ENCODE peak calls at places on chromosome 15, in seven cellular contexts. O is body of pancreas, W is uterus, D is GM12892, F is IMR-90, P is suprapubic skin, B is lower leg skin. S is an unnamed sample.

GRCh38 chr15:67480741-67481140 is 40.2 kb upstream of the C15orf61 start:
- DNase-seq in O (no peak), W (no peak), D (no peak), F (peak), P (no peak), B (no peak), S (no peak)

GRCh38 chr15:62141200-62141599 is 23.9 kb downstream of the C2CD4B start:
- DNase-seq in O (no peak), W (no peak), D (no peak), F (no peak), P (no peak), B (no peak), S (no peak)

GRCh38 chr15:65059931-65060596 is 7.7 kb downstream of the RASL12 start:
- DNase-seq in O (no peak), W (no peak), D (no peak), F (no peak), P (peak), B (no peak), S (no peak)

GRCh38 chr15:67030036-67030762 is 35.2 kb upstream of the SMAD3 start:
- DNase-seq in O (peak), W (no peak), D (no peak), F (no peak), P (no peak), B (no peak), S (no peak)

GRCh38 chr15:59274126-59274970 is 67.7 kb downstream of the LDHAL6B start:
- DNase-seq in O (no peak), W (no peak), D (no peak), F (peak), P (no peak), B (no peak), S (no peak)

GRCh38 chr15:94324117-94324826 is 92.9 kb downstream of the MCTP2 start:
- DNase-seq in O (peak), W (peak), D (peak), F (peak), P (no peak), B (peak), S (peak)

GRCh38 chr15:75640483-75641175 is 605 bp upstream of the IMP3 start:
- DNase-seq in O (no peak), W (no peak), D (no peak), F (peak), P (peak), B (no peak), S (peak)

GRCh38 chr15:48244923-48245322 is 38.8 kb downstream of the SLC12A1 start:
- DNase-seq in O (no peak), W (no peak), D (no peak), F (no peak), P (no peak), B (no peak), S (no peak)

GRCh38 chr15:63948971-63949370 is 97.3 kb downstream of the DAPK2 start:
- DNase-seq in O (no peak), W (no peak), D (no peak), F (no peak), P (no peak), B (no peak), S (no peak)

GRCh38 chr15:65906396-65906795 is 37.1 kb downstream of the RAB11A start:
- DNase-seq in O (no peak), W (no peak), D (no peak), F (no peak), P (no peak), B (no peak), S (no peak)

GRCh38 chr15:52100807-52101206 is 11.8 kb downstream of the BCL2L10 start:
- DNase-seq in O (peak), W (peak), D (no peak), F (peak), P (peak), B (peak), S (peak)

GRCh38 chr15:29924750-29925149 is 102.5 kb upstream of the TJP1 start:
- DNase-seq in O (peak), W (no peak), D (no peak), F (peak), P (no peak), B (no peak), S (no peak)

GRCh38 chr15:76865548-76865991 is 39.6 kb downstream of the SCAPER start:
- DNase-seq in O (no peak), W (no peak), D (no peak), F (peak), P (no peak), B (no peak), S (no peak)

GRCh38 chr15:22952826-22953579 is 27.2 kb downstream of the CYFIP1 start:
- DNase-seq in O (no peak), W (no peak), D (no peak), F (no peak), P (peak), B (no peak), S (no peak)

GRCh38 chr15:100711479-100712130 is 109.2 kb downstream of the ASB7 start:
- DNase-seq in O (no peak), W (peak), D (no peak), F (peak), P (no peak), B (no peak), S (no peak)

GRCh38 chr15:48989175-48989574 is 25.5 kb upstream of the SHC4 start:
- DNase-seq in O (no peak), W (no peak), D (no peak), F (no peak), P (no peak), B (no peak), S (no peak)

GRCh38 chr15:66603301-66604179 is 37.7 kb upstream of the LCTL start:
- DNase-seq in O (peak), W (peak), D (peak), F (peak), P (no peak), B (no peak), S (peak)

GRCh38 chr15:92495468-92495867 is 101.8 kb downstream of the ST8SIA2 start:
- DNase-seq in O (no peak), W (no peak), D (no peak), F (no peak), P (no peak), B (no peak), S (no peak)

GRCh38 chr15:53808058-53808703 is 48.7 kb upstream of the WDR72 start:
- DNase-seq in O (no peak), W (no peak), D (no peak), F (no peak), P (no peak), B (no peak), S (peak)

GRCh38 chr15:25860885-25861866 is 2.0 kb downstream of the ATP10A start:
- DNase-seq in O (no peak), W (no peak), D (no peak), F (no peak), P (no peak), B (no peak), S (no peak)

GRCh38 chr15:67331676-67332075 is 77.1 kb downstream of the IQCH start:
- DNase-seq in O (peak), W (no peak), D (no peak), F (peak), P (no peak), B (no peak), S (no peak)

GRCh38 chr15:32819406-32819930 is 101.7 kb downstream of the GREM1 start:
- DNase-seq in O (no peak), W (no peak), D (no peak), F (no peak), P (no peak), B (no peak), S (no peak)

GRCh38 chr15:50463423-50464358 is 39.5 kb downstream of the USP8 start:
- DNase-seq in O (no peak), W (no peak), D (no peak), F (peak), P (no peak), B (no peak), S (no peak)

GRCh38 chr15:71115567-71116351 is 488 bp downstream of the THSD4 start:
- DNase-seq in O (peak), W (peak), D (peak), F (peak), P (no peak), B (peak), S (peak)
- TF ChIP-seq POLR2A in O (peak), W (no peak), D (no peak), F (peak), P (no peak), B (no peak), S (no peak)

DNA sequence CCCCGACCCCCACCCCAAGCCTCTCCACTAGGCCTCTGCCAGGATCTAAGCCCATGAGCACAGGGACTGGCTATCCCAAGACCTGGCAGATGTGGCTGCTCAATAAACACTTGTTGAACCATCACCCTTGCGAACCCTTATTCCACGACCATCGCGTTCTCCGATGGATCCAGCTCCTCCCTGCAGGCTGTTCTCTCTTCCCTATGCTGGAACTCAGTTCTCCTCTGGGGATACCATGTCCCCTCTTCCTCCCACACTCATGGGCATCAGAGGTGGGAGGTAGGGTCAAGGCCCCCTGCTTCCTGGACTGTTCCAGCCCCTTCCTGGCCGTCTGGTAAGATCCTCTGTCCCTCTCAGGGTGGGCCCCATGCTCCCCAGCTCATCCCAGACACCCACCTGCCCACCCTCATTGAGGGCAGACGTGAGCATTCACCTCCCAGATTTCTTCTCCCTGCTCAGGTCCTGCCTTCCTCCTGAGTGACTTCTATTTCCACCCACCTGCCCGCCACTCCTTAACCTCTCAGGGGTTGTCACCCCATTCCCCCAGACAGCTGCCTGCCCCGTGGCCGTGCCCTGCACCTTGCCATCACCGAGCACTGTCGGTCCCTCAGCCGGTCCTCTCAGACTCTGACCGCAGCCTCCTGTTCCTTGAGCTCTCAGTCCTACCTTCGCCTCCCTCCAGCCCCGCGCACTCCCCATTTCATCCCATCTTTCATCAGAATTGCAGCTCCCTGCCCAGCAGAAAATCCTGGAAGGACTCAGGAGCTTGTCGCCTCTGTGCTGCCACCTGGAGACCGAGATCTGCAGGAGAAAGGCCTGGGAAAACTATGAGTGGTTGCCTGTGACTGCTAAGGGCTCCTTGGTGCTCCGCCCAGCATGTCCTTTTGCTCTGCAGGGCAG is 42.0 kb downstream of the PML start:
- DNase-seq in O (peak), W (peak), D (no peak), F (peak), P (peak), B (no peak), S (peak)
- TF ChIP-seq POLR2A in O (no peak), W (no peak), D (no peak), F (no peak), P (no peak), B (no peak), S (no peak)

DNA sequence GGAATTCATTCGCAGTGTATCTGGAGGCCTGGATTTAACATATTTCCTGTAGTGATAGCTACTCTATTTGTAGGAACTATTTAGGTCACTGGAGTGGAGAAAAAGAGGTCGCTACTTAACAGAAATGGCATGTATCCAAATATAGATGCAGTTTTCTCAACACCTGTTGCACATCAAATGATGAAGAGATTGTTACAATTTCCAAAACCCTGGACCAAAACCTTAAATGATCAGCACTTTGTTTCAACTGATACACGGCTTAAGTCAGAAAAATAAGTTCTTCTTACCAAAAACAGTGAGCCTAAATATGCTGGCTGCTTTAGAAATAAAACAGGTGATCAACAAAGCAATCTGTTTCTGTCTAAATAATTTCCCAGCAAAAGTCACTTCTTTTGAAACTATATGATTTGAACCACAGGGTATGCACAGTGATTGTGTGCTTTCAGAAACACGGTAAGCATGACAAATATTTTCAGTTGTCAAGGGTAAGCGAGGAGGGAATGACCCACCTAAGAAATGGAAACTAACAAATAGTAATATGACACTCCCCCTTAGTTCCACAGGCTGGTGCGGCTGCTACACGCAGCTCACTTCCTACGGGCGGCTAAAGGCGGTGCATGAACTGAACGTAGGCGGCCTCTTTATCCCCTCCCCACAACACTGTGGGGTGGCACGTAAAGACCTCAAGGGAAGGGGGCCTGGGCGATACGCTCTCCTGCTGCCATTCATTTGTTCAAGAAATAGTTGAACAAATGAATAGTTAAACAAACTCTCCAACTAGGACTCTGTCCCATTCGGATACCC is 1.1 kb downstream of the EHD4 start:
- DNase-seq in O (peak), W (peak), D (peak), F (peak), P (peak), B (no peak), S (peak)
- TF ChIP-seq POLR2A in O (peak), W (peak), D (peak), F (no peak), P (no peak), B (no peak), S (no peak)

DNA sequence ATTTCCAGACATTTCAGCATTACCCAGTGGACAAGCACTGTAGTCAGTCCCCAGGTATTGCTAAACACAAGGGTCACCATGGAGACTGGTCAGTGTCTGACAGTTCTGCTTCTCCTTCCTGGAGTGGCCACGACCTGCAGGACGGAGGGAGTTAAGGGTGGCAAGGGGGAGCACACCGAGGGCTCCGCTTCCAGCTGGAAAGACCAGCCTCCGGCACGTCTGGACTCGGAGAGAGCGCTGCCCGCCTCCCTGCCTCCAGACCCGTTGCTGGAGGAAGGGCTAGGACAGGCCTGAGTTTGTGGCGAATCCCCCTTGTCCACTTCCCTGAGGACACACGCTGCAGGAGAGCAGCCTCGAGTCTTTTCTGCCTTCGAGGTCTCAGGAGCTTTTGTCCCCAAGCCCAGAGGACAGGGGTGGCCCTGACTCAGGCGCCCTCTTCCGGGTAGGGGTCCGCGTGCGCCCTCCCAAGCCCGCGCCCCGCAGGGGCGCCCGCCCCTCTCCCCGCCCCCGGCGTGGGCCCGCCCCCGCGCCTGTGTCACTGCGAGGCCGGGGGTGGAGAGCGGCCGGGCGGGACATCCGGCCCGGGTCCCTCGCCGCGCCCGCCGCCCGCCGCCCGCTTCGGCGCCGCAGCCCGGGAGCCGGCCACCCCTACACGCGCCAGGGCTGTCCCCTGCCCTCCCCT is at the start of gene CHST14:
- DNase-seq in O (peak), W (peak), D (peak), F (peak), P (peak), B (peak), S (peak)
- TF ChIP-seq POLR2A in O (peak), W (no peak), D (no peak), F (no peak), P (no peak), B (no peak), S (no peak)

GRCh38 chr15:90956551-90957104 is 1.9 kb downstream of the RCCD1 start:
- DNase-seq in O (peak), W (peak), D (peak), F (peak), P (no peak), B (peak), S (peak)
- TF ChIP-seq POLR2A in O (peak), W (no peak), D (peak), F (peak), P (no peak), B (no peak), S (no peak)

DNA sequence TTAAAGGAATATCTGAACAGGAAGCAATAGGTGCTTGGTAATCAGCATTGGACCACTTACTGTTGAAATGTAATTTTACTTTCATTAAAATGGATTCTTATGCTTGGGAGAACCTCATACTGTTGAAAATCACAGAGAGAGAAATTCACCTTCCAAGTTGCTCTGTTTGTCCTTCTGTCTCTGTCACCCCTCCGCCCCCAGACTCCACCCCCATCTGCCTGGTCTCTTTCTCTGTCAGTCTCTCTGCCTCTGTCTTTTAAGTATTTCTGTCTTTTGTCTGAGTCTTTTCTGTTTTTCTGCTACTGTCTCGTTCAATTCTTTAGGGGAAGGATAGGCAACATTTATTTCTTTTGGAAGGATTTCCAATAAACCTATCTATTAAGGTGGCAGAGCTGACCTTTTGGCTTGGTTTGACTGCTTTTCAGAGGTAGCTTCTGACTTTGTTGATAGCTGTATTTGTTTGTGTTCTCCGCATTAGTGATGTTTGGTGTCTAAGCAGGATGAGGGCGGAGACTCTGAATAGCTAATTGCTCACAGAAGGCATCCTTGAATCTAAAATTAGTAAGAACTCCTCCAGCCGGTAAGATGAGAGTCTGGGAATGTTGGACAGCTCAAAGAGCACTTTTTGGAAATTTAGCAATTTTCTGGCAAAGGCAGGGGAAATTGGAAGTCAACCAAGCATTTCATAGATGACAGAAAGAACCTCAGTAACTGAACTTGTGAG is 174.2 kb downstream of the KLHL25 start:
- DNase-seq in O (no peak), W (peak), D (no peak), F (peak), P (no peak), B (peak), S (no peak)
- TF ChIP-seq POLR2A in O (peak), W (peak), D (no peak), F (no peak), P (no peak), B (no peak), S (no peak)